ENCODE peak calls at places on chromosomes 1 and 21, in five cellular contexts. One of them, this sample, is unnamed.

GRCh38 chr1:8166436-8166835 is 140.3 kb upstream of the ERRFI1 start:
- DNase-seq in skeletal muscle cell: peak
- DNase-seq in heart left ventricle: no peak
- DNase-seq in NCI-H146: no peak
- DNase-seq in CD8-positive, alpha-beta T cell: no peak
- DNase-seq in this sample: no peak

GRCh38 chr1:52413410-52414104 is 9.2 kb downstream of the PRPF38A start:
- DNase-seq in heart left ventricle: no peak
- DNase-seq in skeletal muscle cell: no peak
- DNase-seq in CD8-positive, alpha-beta T cell: no peak
- DNase-seq in NCI-H146: no peak
- DNase-seq in this sample: peak

GRCh38 chr1:60621524-60621923 is 460.8 kb upstream of the NFIA start:
- DNase-seq in skeletal muscle cell: peak
- DNase-seq in heart left ventricle: no peak
- DNase-seq in CD8-positive, alpha-beta T cell: no peak
- DNase-seq in NCI-H146: peak
- DNase-seq in this sample: no peak

GRCh38 chr1:6384962-6385672 is 8.4 kb downstream of the ACOT7 start:
- DNase-seq in NCI-H146: no peak
- DNase-seq in heart left ventricle: no peak
- DNase-seq in skeletal muscle cell: no peak
- DNase-seq in CD8-positive, alpha-beta T cell: no peak
- DNase-seq in this sample: no peak

GRCh38 chr1:236568285-236568894 is 35.9 kb downstream of the HEATR1 start:
- DNase-seq in CD8-positive, alpha-beta T cell: no peak
- DNase-seq in heart left ventricle: no peak
- DNase-seq in skeletal muscle cell: peak
- DNase-seq in NCI-H146: no peak
- DNase-seq in this sample: peak

GRCh38 chr21:15848632-15849031 is 118.8 kb downstream of the USP25 start:
- DNase-seq in NCI-H146: no peak
- DNase-seq in CD8-positive, alpha-beta T cell: no peak
- DNase-seq in heart left ventricle: no peak
- DNase-seq in skeletal muscle cell: no peak
- DNase-seq in this sample: peak

GRCh38 chr1:201675143-201675542 is 136.2 kb downstream of the NAV1 start:
- DNase-seq in NCI-H146: no peak
- DNase-seq in CD8-positive, alpha-beta T cell: no peak
- DNase-seq in skeletal muscle cell: no peak
- DNase-seq in heart left ventricle: peak
- DNase-seq in this sample: no peak

GRCh38 chr1:181390350-181391080 is 92.8 kb upstream of the CACNA1E start:
- DNase-seq in heart left ventricle: no peak
- DNase-seq in skeletal muscle cell: no peak
- DNase-seq in NCI-H146: peak
- DNase-seq in CD8-positive, alpha-beta T cell: no peak
- DNase-seq in this sample: peak

GRCh38 chr21:17396948-17397347 is 115.9 kb upstream of the CXADR start:
- DNase-seq in heart left ventricle: no peak
- DNase-seq in skeletal muscle cell: no peak
- DNase-seq in CD8-positive, alpha-beta T cell: no peak
- DNase-seq in NCI-H146: no peak
- DNase-seq in this sample: no peak

GRCh38 chr1:46133181-46133658 is 791 bp upstream of the PIK3R3 start:
- DNase-seq in NCI-H146: no peak
- DNase-seq in skeletal muscle cell: no peak
- DNase-seq in heart left ventricle: peak
- DNase-seq in CD8-positive, alpha-beta T cell: no peak
- DNase-seq in this sample: peak

GRCh38 chr1:235948774-235949427 is 82.2 kb upstream of the LYST start:
- DNase-seq in heart left ventricle: no peak
- DNase-seq in CD8-positive, alpha-beta T cell: no peak
- DNase-seq in NCI-H146: no peak
- DNase-seq in skeletal muscle cell: no peak
- DNase-seq in this sample: no peak

GRCh38 chr21:41802684-41803083 is 35.8 kb upstream of the RIPK4 start:
- DNase-seq in NCI-H146: no peak
- DNase-seq in heart left ventricle: peak
- DNase-seq in CD8-positive, alpha-beta T cell: no peak
- DNase-seq in skeletal muscle cell: no peak
- DNase-seq in this sample: no peak

This sample was measured in DMS53.